ENCODE peak calls at places on chromosomes 2 and 18, in seven cellular contexts. C, Z, R, T, N, O and F are unnamed samples.

GRCh38 chr2:121362776-121363175 is 77.8 kb upstream of the TFCP2L1 start:
- DNase-seq in C (no peak), Z (no peak), R (no peak), T (no peak), N (peak; percentile 38), O (no peak), F (peak; percentile 34)

GRCh38 chr2:20617081-20617575 is 33.8 kb downstream of the HS1BP3 start:
- DNase-seq in C (no peak), Z (no peak), R (no peak), T (no peak), N (no peak), O (no peak), F (no peak)

GRCh38 chr2:159249955-159250723 is 36.4 kb downstream of the WDSUB1 start:
- DNase-seq in C (no peak), Z (no peak), R (no peak), T (no peak), N (peak; percentile 47), O (no peak), F (peak; percentile 90)

GRCh38 chr2:201403904-201404303 is 46.8 kb upstream of the FLACC1 start:
- DNase-seq in C (no peak), Z (no peak), R (no peak), T (no peak), N (no peak), O (no peak), F (no peak)

GRCh38 chr2:102473020-102473419 is at the start of gene SLC9A4:
- DNase-seq in C (no peak), Z (peak; percentile 29), R (peak; percentile 64), T (peak; percentile 15), N (peak; percentile 39), O (peak; percentile 28), F (peak; percentile 27)

GRCh38 chr2:120888851-120889250 is 153.2 kb downstream of the GLI2 start:
- DNase-seq in C (no peak), Z (no peak), R (no peak), T (no peak), N (no peak), O (no peak), F (no peak)

GRCh38 chr2:27209621-27210401 is 2.0 kb upstream of the ATRAID start:
- DNase-seq in C (no peak), Z (no peak), R (no peak), T (no peak), N (no peak), O (no peak), F (no peak)

GRCh38 chr2:219314804-219315468 is 5.7 kb upstream of the PTPRN start:
- DNase-seq in C (no peak), Z (no peak), R (no peak), T (no peak), N (no peak), O (no peak), F (no peak)

GRCh38 chr18:45825258-45825744 is at the start of gene SIGLEC15:
- DNase-seq in C (no peak), Z (no peak), R (no peak), T (no peak), N (no peak), O (no peak), F (no peak)